ENCODE peak calls at places on chromosomes 2 and 18, in seven cellular contexts. R is HCT116, E is upper lobe of right lung, L is osteoblast, Z is colonic mucosa, T is hepatocyte, Y is brain microvascular endothelial cell. Q is an unnamed sample.
A peak's percentile ranks its signal among the peaks of the same experiment; 100 is the strongest.

GRCh38 chr2:10242451-10242850 is 60.3 kb upstream of the HPCAL1 start:
- DNase-seq in L (peak; percentile 49), Z (no peak), E (peak; percentile 52), Y (no peak), T (no peak), R (no peak), Q (no peak)

GRCh38 chr2:240139666-240140393 is 628 bp downstream of the OTOS start:
- DNase-seq in Y (no peak), E (peak; percentile 35), Z (no peak), R (no peak), L (peak; percentile 66), T (no peak), Q (no peak)

GRCh38 chr2:218952160-218952559 is 7.3 kb upstream of the CDK5R2 start:
- DNase-seq in L (no peak), Y (no peak), T (no peak), R (no peak), E (no peak), Z (no peak), Q (no peak)

GRCh38 chr2:12948231-12948962 is 231.7 kb downstream of the TRIB2 start:
- DNase-seq in T (peak; percentile 8), L (no peak), Z (no peak), Y (no peak), R (no peak), E (no peak), Q (peak; percentile 28)

GRCh38 chr2:103823847-103824246 is 1030.1 kb upstream of the POU3F3 start:
- DNase-seq in E (no peak), L (no peak), R (no peak), T (peak; percentile 65), Y (no peak), Z (no peak), Q (no peak)

GRCh38 chr2:165633431-165633830 is 160.6 kb downstream of the GALNT3 start:
- DNase-seq in Z (no peak), Y (no peak), E (no peak), R (no peak), T (no peak), L (no peak), Q (no peak)

GRCh38 chr18:10142496-10143160 is 228.8 kb downstream of the VAPA start:
- DNase-seq in R (no peak), E (no peak), Y (peak; percentile 33), T (no peak), Z (no peak), L (peak; percentile 86), Q (no peak)

GRCh38 chr2:54041135-54041534 is 70.3 kb upstream of the PSME4 start:
- DNase-seq in L (peak; percentile 43), R (no peak), Z (no peak), T (no peak), Y (no peak), E (no peak), Q (no peak)

GRCh38 chr2:191251014-191251413 is 5.8 kb downstream of the MYO1B start:
- DNase-seq in R (no peak), T (no peak), Z (no peak), Y (no peak), E (no peak), L (no peak), Q (no peak)

GRCh38 chr2:9952856-9953503 is 1.5 kb downstream of the GRHL1 start:
- DNase-seq in E (no peak), Y (no peak), R (no peak), Z (no peak), T (no peak), L (no peak), Q (no peak)

GRCh38 chr2:54724150-54724559 is 693 bp downstream of the EML6 start:
- DNase-seq in Y (no peak), E (no peak), Z (no peak), T (no peak), R (no peak), L (peak; percentile 57), Q (no peak)

GRCh38 chr2:16665746-16666452 is at the start of gene CYRIA:
- DNase-seq in Y (no peak), T (peak; percentile 81), E (peak; percentile 85), R (no peak), L (peak; percentile 62), Z (peak; percentile 65), Q (peak; percentile 47)

GRCh38 chr2:126882736-126883660 is 15.7 kb upstream of the TEX51 start:
- DNase-seq in Z (no peak), E (peak; percentile 48), Y (no peak), T (no peak), L (no peak), R (no peak), Q (no peak)

GRCh38 chr2:219737270-219737691 is 109.9 kb downstream of the SLC4A3 start:
- DNase-seq in T (peak; percentile 30), Y (peak; percentile 8), Z (no peak), E (no peak), R (no peak), L (no peak), Q (peak; percentile 38)

GRCh38 chr2:240893363-240893828 is 2.6 kb downstream of the MAB21L4 start:
- DNase-seq in R (peak; percentile 28), Y (no peak), L (peak; percentile 97), E (no peak), Z (no peak), T (peak; percentile 91), Q (peak; percentile 51)

GRCh38 chr2:196925768-196926561 is 542 bp downstream of the PGAP1 start:
- DNase-seq in L (peak; percentile 73), Y (peak; percentile 20), R (no peak), Z (peak; percentile 46), E (peak; percentile 66), T (peak; percentile 42), Q (peak; percentile 37)

GRCh38 chr18:28365406-28365805 is 188.5 kb upstream of the CDH2 start:
- DNase-seq in R (no peak), L (peak; percentile 3), Y (peak; percentile 37), Z (no peak), E (no peak), T (peak; percentile 22), Q (no peak)

GRCh38 chr2:119012345-119013301 is 70.6 kb downstream of the MARCO start:
- DNase-seq in E (no peak), T (no peak), Z (no peak), L (no peak), R (no peak), Y (no peak), Q (no peak)

GRCh38 chr18:63366270-63366990 is 576 bp downstream of the KDSR start:
- DNase-seq in R (peak; percentile 32), Y (peak; percentile 62), Z (peak; percentile 77), E (peak; percentile 78), T (peak; percentile 83), L (peak; percentile 87), Q (peak; percentile 50)

GRCh38 chr2:161134547-161135518 is 25.4 kb upstream of the TANK start:
- DNase-seq in E (no peak), Y (peak; percentile 5), L (no peak), T (no peak), Z (peak; percentile 68), R (peak; percentile 56), Q (no peak)

GRCh38 chr18:74951165-74951760 is 257.7 kb downstream of the PTGR3 start:
- DNase-seq in E (peak; percentile 77), T (peak; percentile 39), Y (peak; percentile 96), Z (peak; percentile 35), R (no peak), L (peak; percentile 89), Q (peak; percentile 87)

GRCh38 chr2:9318461-9319337 is 104.6 kb downstream of the ITGB1BP1 start:
- DNase-seq in Z (peak; percentile 62), L (no peak), R (no peak), Y (no peak), E (no peak), T (no peak), Q (peak; percentile 50)

GRCh38 chr2:37774976-37775907 is 103.8 kb upstream of the CDC42EP3 start:
- DNase-seq in L (no peak), Z (no peak), T (no peak), E (no peak), Y (no peak), R (no peak), Q (no peak)

GRCh38 chr18:47203626-47204464 is 27.7 kb upstream of the IER3IP1 start:
- DNase-seq in Z (no peak), Y (no peak), R (no peak), L (no peak), T (no peak), E (no peak), Q (peak; percentile 28)

GRCh38 chr18:46199515-46200147 is 95.4 kb downstream of the HAUS1 start:
- DNase-seq in L (no peak), R (peak; percentile 16), T (peak; percentile 19), Y (peak; percentile 37), Z (no peak), E (no peak), Q (peak; percentile 54)

GRCh38 chr2:204072443-204073324 is 136.1 kb downstream of the ICOS start:
- DNase-seq in R (peak; percentile 21), L (no peak), Y (peak; percentile 10), T (peak; percentile 28), E (peak; percentile 62), Z (peak; percentile 62), Q (peak; percentile 45)
- TF ChIP-seq CTCF in R (peak; percentile 10), L (peak; percentile 49), Y (peak; percentile 62), T (peak; percentile 31), E (peak; percentile 62), Z (peak; percentile 39), Q (peak; percentile 40)

GRCh38 chr2:210577263-210578071 is 21.1 kb downstream of the CPS1 start:
- DNase-seq in E (no peak), Y (peak; percentile 13), R (peak; percentile 33), Z (no peak), L (peak; percentile 65), T (peak; percentile 49), Q (peak; percentile 48)
- TF ChIP-seq CTCF in E (peak; percentile 75), Y (peak; percentile 68), R (peak; percentile 52), Z (peak; percentile 70), L (peak; percentile 82), T (peak; percentile 82), Q (peak; percentile 78)

GRCh38 chr2:14951569-14952285 is 319.2 kb downstream of the LRATD1 start:
- DNase-seq in Z (no peak), E (no peak), L (no peak), R (no peak), T (no peak), Y (no peak), Q (no peak)
- TF ChIP-seq CTCF in Z (no peak), E (no peak), L (no peak), R (no peak), T (no peak), Y (no peak), Q (no peak)

GRCh38 chr2:953975-954686 is 3.5 kb downstream of the SNTG2 start:
- DNase-seq in R (no peak), E (no peak), Y (no peak), L (peak; percentile 89), Z (no peak), T (no peak), Q (peak; percentile 28)
- TF ChIP-seq CTCF in R (peak; percentile 12), E (peak; percentile 20), Y (peak; percentile 32), L (peak; percentile 45), Z (no peak), T (peak; percentile 59), Q (peak; percentile 24)

GRCh38 chr2:174395284-174395968 is at the start of gene SCRN3:
- DNase-seq in L (peak; percentile 92), Z (peak; percentile 91), E (peak; percentile 90), T (peak; percentile 92), R (peak; percentile 68), Y (peak; percentile 70), Q (peak; percentile 91)
- TF ChIP-seq CTCF in L (no peak), Z (no peak), E (no peak), T (no peak), R (no peak), Y (no peak), Q (no peak)

GRCh38 chr2:31354837-31355236 is 59.7 kb downstream of the XDH start:
- DNase-seq in E (no peak), Y (no peak), L (no peak), R (peak; percentile 21), Z (no peak), T (no peak), Q (peak; percentile 30)
- TF ChIP-seq CTCF in E (peak; percentile 4), Y (peak; percentile 60), L (peak; percentile 54), R (peak; percentile 37), Z (no peak), T (peak; percentile 37), Q (peak; percentile 56)